ENCODE peak calls at places on chromosomes 1 and 21, in seven cellular contexts. One of them, this sample, is unnamed.

GRCh38 chr21:45581322-45581712 is 39.1 kb upstream of the SLC19A1 start:
- DNase-seq in K562: no peak
- DNase-seq in HepG2: no peak
- DNase-seq in GM12892: no peak
- DNase-seq in SK-N-SH: peak
- DNase-seq in GM12878: no peak
- DNase-seq in H1: no peak
- DNase-seq in this sample: no peak

GRCh38 chr1:57623039-57623790 is 199.4 kb upstream of the DAB1 start:
- DNase-seq in K562: peak
- DNase-seq in HepG2: peak
- DNase-seq in GM12892: no peak
- DNase-seq in SK-N-SH: no peak
- DNase-seq in GM12878: no peak
- DNase-seq in H1: no peak
- DNase-seq in this sample: no peak

GRCh38 chr21:35145626-35146236 is 96.6 kb upstream of the RUNX1 start:
- DNase-seq in K562: no peak
- DNase-seq in HepG2: no peak
- DNase-seq in GM12892: no peak
- DNase-seq in SK-N-SH: no peak
- DNase-seq in GM12878: no peak
- DNase-seq in H1: no peak
- DNase-seq in this sample: no peak

GRCh38 chr1:100921110-100921706 is 25.3 kb downstream of the SLC30A7 start:
- DNase-seq in K562: peak
- DNase-seq in HepG2: peak
- DNase-seq in GM12892: no peak
- DNase-seq in SK-N-SH: peak
- DNase-seq in GM12878: no peak
- DNase-seq in H1: no peak
- DNase-seq in this sample: peak

GRCh38 chr1:153936011-153936802 is 10.3 kb downstream of the DENND4B start:
- DNase-seq in K562: no peak
- DNase-seq in HepG2: no peak
- DNase-seq in GM12892: no peak
- DNase-seq in SK-N-SH: peak
- DNase-seq in GM12878: no peak
- DNase-seq in H1: no peak
- DNase-seq in this sample: no peak

GRCh38 chr1:2789986-2790581 is 11.4 kb downstream of the TTC34 start:
- DNase-seq in K562: no peak
- DNase-seq in HepG2: no peak
- DNase-seq in GM12892: no peak
- DNase-seq in SK-N-SH: no peak
- DNase-seq in GM12878: no peak
- DNase-seq in H1: no peak
- DNase-seq in this sample: no peak

GRCh38 chr1:30888391-30888790 is 20.2 kb downstream of the SDC3 start:
- DNase-seq in K562: no peak
- DNase-seq in HepG2: no peak
- DNase-seq in GM12892: no peak
- DNase-seq in SK-N-SH: no peak
- DNase-seq in GM12878: no peak
- DNase-seq in H1: no peak
- DNase-seq in this sample: no peak

GRCh38 chr1:32353431-32353830 is 8.9 kb downstream of the FAM229A start:
- DNase-seq in K562: no peak
- DNase-seq in HepG2: no peak
- DNase-seq in GM12892: no peak
- DNase-seq in SK-N-SH: no peak
- DNase-seq in GM12878: no peak
- DNase-seq in H1: no peak
- DNase-seq in this sample: no peak

GRCh38 chr1:97904528-97904927 is 16.3 kb downstream of the DPYD start:
- DNase-seq in K562: no peak
- DNase-seq in HepG2: no peak
- DNase-seq in GM12892: no peak
- DNase-seq in SK-N-SH: no peak
- DNase-seq in GM12878: no peak
- DNase-seq in H1: no peak
- DNase-seq in this sample: no peak

GRCh38 chr1:230113230-230113604 is 46.2 kb downstream of the GALNT2 start:
- DNase-seq in K562: no peak
- DNase-seq in HepG2: no peak
- DNase-seq in GM12892: no peak
- DNase-seq in SK-N-SH: no peak
- DNase-seq in GM12878: no peak
- DNase-seq in H1: no peak
- DNase-seq in this sample: no peak

GRCh38 chr1:227225715-227226346 is 92.5 kb downstream of the CDC42BPA start:
- DNase-seq in K562: no peak
- DNase-seq in HepG2: no peak
- DNase-seq in GM12892: no peak
- DNase-seq in SK-N-SH: no peak
- DNase-seq in GM12878: no peak
- DNase-seq in H1: no peak
- DNase-seq in this sample: no peak

GRCh38 chr1:11571906-11572616 is 82.2 kb downstream of the FBXO2 start:
- DNase-seq in K562: peak
- DNase-seq in HepG2: peak
- DNase-seq in GM12892: no peak
- DNase-seq in SK-N-SH: no peak
- DNase-seq in GM12878: no peak
- DNase-seq in H1: peak
- DNase-seq in this sample: no peak

GRCh38 chr1:19450811-19451564 is 34.4 kb downstream of the CAPZB start:
- DNase-seq in K562: no peak
- DNase-seq in HepG2: no peak
- DNase-seq in GM12892: no peak
- DNase-seq in SK-N-SH: peak
- DNase-seq in GM12878: no peak
- DNase-seq in H1: no peak
- DNase-seq in this sample: no peak

GRCh38 chr21:41932191-41932575 is 21.6 kb downstream of the C2CD2 start:
- DNase-seq in K562: peak
- DNase-seq in HepG2: no peak
- DNase-seq in GM12892: no peak
- DNase-seq in SK-N-SH: no peak
- DNase-seq in GM12878: no peak
- DNase-seq in H1: no peak
- DNase-seq in this sample: no peak

GRCh38 chr1:202133016-202133415 is 10.3 kb downstream of the GPR37L1 start:
- DNase-seq in K562: no peak
- DNase-seq in HepG2: no peak
- DNase-seq in GM12892: no peak
- DNase-seq in SK-N-SH: no peak
- DNase-seq in GM12878: no peak
- DNase-seq in H1: no peak
- DNase-seq in this sample: no peak

GRCh38 chr1:113242481-113242880 is 147.8 kb upstream of the MAGI3 start:
- DNase-seq in K562: no peak
- DNase-seq in HepG2: no peak
- DNase-seq in GM12892: no peak
- DNase-seq in SK-N-SH: no peak
- DNase-seq in GM12878: no peak
- DNase-seq in H1: no peak
- DNase-seq in this sample: no peak

GRCh38 chr1:198496216-198497143 is 44.0 kb downstream of the ATP6V1G3 start:
- DNase-seq in K562: no peak
- DNase-seq in HepG2: no peak
- DNase-seq in GM12892: no peak
- DNase-seq in SK-N-SH: no peak
- DNase-seq in GM12878: no peak
- DNase-seq in H1: no peak
- DNase-seq in this sample: no peak

GRCh38 chr1:150576794-150577556 is 2.4 kb downstream of the MCL1 start:
- DNase-seq in K562: no peak
- DNase-seq in HepG2: peak
- DNase-seq in GM12892: no peak
- DNase-seq in SK-N-SH: no peak
- DNase-seq in GM12878: no peak
- DNase-seq in H1: no peak
- DNase-seq in this sample: no peak
- TF ChIP-seq POLR2AphosphoS5 in K562: peak
- TF ChIP-seq POLR2AphosphoS5 in HepG2: peak
- TF ChIP-seq POLR2AphosphoS5 in GM12892: no peak
- TF ChIP-seq POLR2AphosphoS5 in SK-N-SH: no peak
- TF ChIP-seq POLR2AphosphoS5 in GM12878: peak
- TF ChIP-seq POLR2AphosphoS5 in H1: peak
- TF ChIP-seq POLR2AphosphoS5 in this sample: peak

GRCh38 chr1:206420471-206420870 is 49.8 kb upstream of the IKBKE start:
- DNase-seq in K562: no peak
- DNase-seq in HepG2: no peak
- DNase-seq in GM12892: no peak
- DNase-seq in SK-N-SH: no peak
- DNase-seq in GM12878: no peak
- DNase-seq in H1: no peak
- DNase-seq in this sample: no peak

GRCh38 chr1:206419783-206420182 is 50.5 kb upstream of the IKBKE start:
- DNase-seq in K562: no peak
- DNase-seq in HepG2: no peak
- DNase-seq in GM12892: no peak
- DNase-seq in SK-N-SH: no peak
- DNase-seq in GM12878: no peak
- DNase-seq in H1: no peak
- DNase-seq in this sample: no peak

GRCh38 chr1:206419250-206419649 is 51.0 kb upstream of the IKBKE start:
- DNase-seq in K562: no peak
- DNase-seq in HepG2: no peak
- DNase-seq in GM12892: no peak
- DNase-seq in SK-N-SH: no peak
- DNase-seq in GM12878: no peak
- DNase-seq in H1: no peak
- DNase-seq in this sample: no peak

GRCh38 chr1:206421616-206422355 is 48.5 kb upstream of the IKBKE start:
- DNase-seq in K562: no peak
- DNase-seq in HepG2: no peak
- DNase-seq in GM12892: no peak
- DNase-seq in SK-N-SH: no peak
- DNase-seq in GM12878: no peak
- DNase-seq in H1: no peak
- DNase-seq in this sample: no peak

DNA sequence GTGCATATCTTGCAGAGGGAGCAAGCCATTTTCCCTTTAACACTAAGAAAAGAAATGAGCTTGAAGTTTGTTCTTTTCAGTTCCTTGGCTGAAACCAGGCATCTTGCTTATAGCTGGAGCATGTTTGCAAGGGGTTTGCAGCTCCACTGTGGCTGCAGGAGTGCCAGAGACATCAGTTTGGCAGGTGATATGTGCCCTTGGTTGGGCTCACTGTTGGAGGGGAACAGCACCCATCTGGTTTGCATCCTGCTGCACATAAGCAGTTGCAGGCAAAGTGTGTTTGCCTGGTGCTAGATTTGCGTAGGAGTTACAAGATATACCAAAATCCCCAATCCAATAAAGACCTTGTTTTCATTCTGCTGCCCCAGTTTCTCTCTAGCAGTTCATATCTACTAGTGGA is 47.8 kb upstream of the IKBKE start:
- DNase-seq in K562: no peak
- DNase-seq in HepG2: no peak
- DNase-seq in GM12892: no peak
- DNase-seq in SK-N-SH: no peak
- DNase-seq in GM12878: no peak
- DNase-seq in H1: no peak
- DNase-seq in this sample: no peak
- TF ChIP-seq TAF1 in K562: no peak
- TF ChIP-seq TAF1 in HepG2: no peak
- TF ChIP-seq TAF1 in GM12892: no peak
- TF ChIP-seq TAF1 in SK-N-SH: no peak
- TF ChIP-seq TAF1 in GM12878: no peak
- TF ChIP-seq TAF1 in H1: no peak
- TF ChIP-seq TAF1 in this sample: no peak

GRCh38 chr1:47935856-47936255 is 61.3 kb downstream of the TRABD2B start:
- DNase-seq in K562: no peak
- DNase-seq in HepG2: no peak
- DNase-seq in GM12892: no peak
- DNase-seq in SK-N-SH: no peak
- DNase-seq in GM12878: no peak
- DNase-seq in H1: no peak
- DNase-seq in this sample: no peak

GRCh38 chr1:47932744-47933143 is 64.4 kb downstream of the TRABD2B start:
- DNase-seq in K562: no peak
- DNase-seq in HepG2: no peak
- DNase-seq in GM12892: no peak
- DNase-seq in SK-N-SH: no peak
- DNase-seq in GM12878: no peak
- DNase-seq in H1: no peak
- DNase-seq in this sample: no peak

GRCh38 chr1:47936916-47937551 is 60.2 kb downstream of the TRABD2B start:
- DNase-seq in K562: no peak
- DNase-seq in HepG2: no peak
- DNase-seq in GM12892: no peak
- DNase-seq in SK-N-SH: no peak
- DNase-seq in GM12878: no peak
- DNase-seq in H1: no peak
- DNase-seq in this sample: no peak

GRCh38 chr1:47935163-47935562 is 62.0 kb downstream of the TRABD2B start:
- DNase-seq in K562: no peak
- DNase-seq in HepG2: no peak
- DNase-seq in GM12892: no peak
- DNase-seq in SK-N-SH: no peak
- DNase-seq in GM12878: no peak
- DNase-seq in H1: no peak
- DNase-seq in this sample: no peak

GRCh38 chr1:47934243-47934805 is 62.9 kb downstream of the TRABD2B start:
- DNase-seq in K562: no peak
- DNase-seq in HepG2: no peak
- DNase-seq in GM12892: no peak
- DNase-seq in SK-N-SH: peak
- DNase-seq in GM12878: no peak
- DNase-seq in H1: no peak
- DNase-seq in this sample: no peak
- TF ChIP-seq POLR2AphosphoS5 in K562: no peak
- TF ChIP-seq POLR2AphosphoS5 in HepG2: no peak
- TF ChIP-seq POLR2AphosphoS5 in GM12892: no peak
- TF ChIP-seq POLR2AphosphoS5 in SK-N-SH: no peak
- TF ChIP-seq POLR2AphosphoS5 in GM12878: no peak
- TF ChIP-seq POLR2AphosphoS5 in H1: no peak
- TF ChIP-seq POLR2AphosphoS5 in this sample: no peak

GRCh38 chr21:15276243-15276642 is 211.4 kb upstream of the NRIP1 start:
- DNase-seq in K562: no peak
- DNase-seq in HepG2: no peak
- DNase-seq in GM12892: no peak
- DNase-seq in SK-N-SH: no peak
- DNase-seq in GM12878: no peak
- DNase-seq in H1: no peak
- DNase-seq in this sample: no peak

GRCh38 chr21:15278279-15278678 is 213.5 kb upstream of the NRIP1 start:
- DNase-seq in K562: no peak
- DNase-seq in HepG2: no peak
- DNase-seq in GM12892: no peak
- DNase-seq in SK-N-SH: no peak
- DNase-seq in GM12878: no peak
- DNase-seq in H1: no peak
- DNase-seq in this sample: no peak

GRCh38 chr21:15275615-15276228 is 210.9 kb upstream of the NRIP1 start:
- DNase-seq in K562: no peak
- DNase-seq in HepG2: no peak
- DNase-seq in GM12892: no peak
- DNase-seq in SK-N-SH: no peak
- DNase-seq in GM12878: no peak
- DNase-seq in H1: no peak
- DNase-seq in this sample: no peak

GRCh38 chr21:15278851-15279250 is 214.1 kb upstream of the NRIP1 start:
- DNase-seq in K562: no peak
- DNase-seq in HepG2: no peak
- DNase-seq in GM12892: no peak
- DNase-seq in SK-N-SH: no peak
- DNase-seq in GM12878: no peak
- DNase-seq in H1: no peak
- DNase-seq in this sample: no peak

GRCh38 chr21:15277498-15277897 is 212.7 kb upstream of the NRIP1 start:
- DNase-seq in K562: no peak
- DNase-seq in HepG2: no peak
- DNase-seq in GM12892: no peak
- DNase-seq in SK-N-SH: no peak
- DNase-seq in GM12878: no peak
- DNase-seq in H1: no peak
- DNase-seq in this sample: no peak
- TF ChIP-seq TAF1 in K562: no peak
- TF ChIP-seq TAF1 in HepG2: no peak
- TF ChIP-seq TAF1 in GM12892: no peak
- TF ChIP-seq TAF1 in SK-N-SH: no peak
- TF ChIP-seq TAF1 in GM12878: no peak
- TF ChIP-seq TAF1 in H1: no peak
- TF ChIP-seq TAF1 in this sample: no peak

This sample was measured in GM12891.